ENCODE peak calls at places on chromosomes 5 and 9, in ten cellular contexts. One of them, this sample, is unnamed.

GRCh38 chr5:45399041-45399440 is 297.1 kb downstream of the HCN1 start:
- DNase-seq in PC-3: no peak
- DNase-seq in hepatocyte: no peak
- DNase-seq in mammary epithelial cell: no peak
- DNase-seq in body of pancreas: no peak
- DNase-seq in Peyer's patch: no peak
- DNase-seq in cardiac fibroblast: no peak
- DNase-seq in lower leg skin: no peak
- DNase-seq in CD4-positive, alpha-beta T cell: no peak
- DNase-seq in dorsolateral prefrontal cortex: no peak
- DNase-seq in this sample: no peak

GRCh38 chr5:3392306-3392939 is 203.2 kb upstream of the IRX1 start:
- DNase-seq in PC-3: no peak
- DNase-seq in hepatocyte: peak; percentile 58
- DNase-seq in mammary epithelial cell: no peak
- DNase-seq in body of pancreas: no peak
- DNase-seq in Peyer's patch: no peak
- DNase-seq in cardiac fibroblast: no peak
- DNase-seq in lower leg skin: no peak
- DNase-seq in CD4-positive, alpha-beta T cell: no peak
- DNase-seq in dorsolateral prefrontal cortex: no peak
- DNase-seq in this sample: no peak

GRCh38 chr5:626850-627249 is 14.7 kb downstream of the CEP72 start:
- DNase-seq in PC-3: no peak
- DNase-seq in hepatocyte: no peak
- DNase-seq in mammary epithelial cell: no peak
- DNase-seq in body of pancreas: no peak
- DNase-seq in Peyer's patch: no peak
- DNase-seq in cardiac fibroblast: no peak
- DNase-seq in lower leg skin: no peak
- DNase-seq in CD4-positive, alpha-beta T cell: no peak
- DNase-seq in dorsolateral prefrontal cortex: no peak
- DNase-seq in this sample: no peak

GRCh38 chr9:115635680-115636383 is 517.8 kb upstream of the PAPPA start:
- DNase-seq in PC-3: no peak
- DNase-seq in hepatocyte: no peak
- DNase-seq in mammary epithelial cell: no peak
- DNase-seq in body of pancreas: no peak
- DNase-seq in Peyer's patch: no peak
- DNase-seq in cardiac fibroblast: no peak
- DNase-seq in lower leg skin: no peak
- DNase-seq in CD4-positive, alpha-beta T cell: no peak
- DNase-seq in dorsolateral prefrontal cortex: no peak
- DNase-seq in this sample: no peak

GRCh38 chr5:122316652-122317051 is 4.6 kb downstream of the SNCAIP start:
- DNase-seq in PC-3: no peak
- DNase-seq in hepatocyte: no peak
- DNase-seq in mammary epithelial cell: no peak
- DNase-seq in body of pancreas: no peak
- DNase-seq in Peyer's patch: no peak
- DNase-seq in cardiac fibroblast: no peak
- DNase-seq in lower leg skin: no peak
- DNase-seq in CD4-positive, alpha-beta T cell: no peak
- DNase-seq in dorsolateral prefrontal cortex: no peak
- DNase-seq in this sample: no peak

GRCh38 chr5:171954721-171955120 is 51.7 kb downstream of the FBXW11 start:
- DNase-seq in PC-3: peak; percentile 78
- DNase-seq in hepatocyte: no peak
- DNase-seq in mammary epithelial cell: peak; percentile 28
- DNase-seq in body of pancreas: no peak
- DNase-seq in Peyer's patch: no peak
- DNase-seq in cardiac fibroblast: peak; percentile 29
- DNase-seq in lower leg skin: no peak
- DNase-seq in CD4-positive, alpha-beta T cell: no peak
- DNase-seq in dorsolateral prefrontal cortex: no peak
- DNase-seq in this sample: no peak

GRCh38 chr9:133170716-133171115 is 7.0 kb upstream of the GBGT1 start:
- DNase-seq in PC-3: no peak
- DNase-seq in hepatocyte: no peak
- DNase-seq in mammary epithelial cell: no peak
- DNase-seq in body of pancreas: no peak
- DNase-seq in Peyer's patch: peak; percentile 43
- DNase-seq in cardiac fibroblast: no peak
- DNase-seq in lower leg skin: no peak
- DNase-seq in CD4-positive, alpha-beta T cell: no peak
- DNase-seq in dorsolateral prefrontal cortex: no peak
- DNase-seq in this sample: no peak

GRCh38 chr5:68432682-68433081 is 217.1 kb downstream of the PIK3R1 start:
- DNase-seq in PC-3: peak; percentile 45
- DNase-seq in hepatocyte: no peak
- DNase-seq in mammary epithelial cell: no peak
- DNase-seq in body of pancreas: no peak
- DNase-seq in Peyer's patch: no peak
- DNase-seq in cardiac fibroblast: no peak
- DNase-seq in lower leg skin: no peak
- DNase-seq in CD4-positive, alpha-beta T cell: peak; percentile 21
- DNase-seq in dorsolateral prefrontal cortex: no peak
- DNase-seq in this sample: peak; percentile 51

GRCh38 chr5:95130951-95131350 is 153.9 kb downstream of the MCTP1 start:
- DNase-seq in PC-3: no peak
- DNase-seq in hepatocyte: no peak
- DNase-seq in mammary epithelial cell: peak; percentile 14
- DNase-seq in body of pancreas: no peak
- DNase-seq in Peyer's patch: no peak
- DNase-seq in cardiac fibroblast: peak; percentile 28
- DNase-seq in lower leg skin: no peak
- DNase-seq in CD4-positive, alpha-beta T cell: no peak
- DNase-seq in dorsolateral prefrontal cortex: no peak
- DNase-seq in this sample: no peak

GRCh38 chr9:121294866-121295661 is 27.1 kb downstream of the GSN start:
- DNase-seq in PC-3: no peak
- DNase-seq in hepatocyte: no peak
- DNase-seq in mammary epithelial cell: no peak
- DNase-seq in body of pancreas: no peak
- DNase-seq in Peyer's patch: peak; percentile 58
- DNase-seq in cardiac fibroblast: no peak
- DNase-seq in lower leg skin: peak; percentile 80
- DNase-seq in CD4-positive, alpha-beta T cell: no peak
- DNase-seq in dorsolateral prefrontal cortex: no peak
- DNase-seq in this sample: no peak

GRCh38 chr9:84323777-84324317 is 16.7 kb downstream of the SLC28A3 start:
- DNase-seq in PC-3: no peak
- DNase-seq in hepatocyte: no peak
- DNase-seq in mammary epithelial cell: no peak
- DNase-seq in body of pancreas: no peak
- DNase-seq in Peyer's patch: no peak
- DNase-seq in cardiac fibroblast: no peak
- DNase-seq in lower leg skin: no peak
- DNase-seq in CD4-positive, alpha-beta T cell: no peak
- DNase-seq in dorsolateral prefrontal cortex: no peak
- DNase-seq in this sample: no peak

GRCh38 chr9:17556935-17557334 is 21.9 kb upstream of the SH3GL2 start:
- DNase-seq in PC-3: no peak
- DNase-seq in hepatocyte: no peak
- DNase-seq in mammary epithelial cell: no peak
- DNase-seq in body of pancreas: no peak
- DNase-seq in Peyer's patch: no peak
- DNase-seq in cardiac fibroblast: no peak
- DNase-seq in lower leg skin: no peak
- DNase-seq in CD4-positive, alpha-beta T cell: no peak
- DNase-seq in dorsolateral prefrontal cortex: no peak
- DNase-seq in this sample: no peak

GRCh38 chr9:37408933-37409710 is 13.4 kb upstream of the GRHPR start:
- DNase-seq in PC-3: no peak
- DNase-seq in hepatocyte: no peak
- DNase-seq in mammary epithelial cell: no peak
- DNase-seq in body of pancreas: no peak
- DNase-seq in Peyer's patch: peak; percentile 94
- DNase-seq in cardiac fibroblast: no peak
- DNase-seq in lower leg skin: no peak
- DNase-seq in CD4-positive, alpha-beta T cell: peak; percentile 54
- DNase-seq in dorsolateral prefrontal cortex: no peak
- DNase-seq in this sample: no peak

GRCh38 chr5:18745591-18745987 is 1111.3 kb downstream of the TAF11L14 start:
- DNase-seq in PC-3: peak; percentile 32
- DNase-seq in hepatocyte: no peak
- DNase-seq in mammary epithelial cell: no peak
- DNase-seq in body of pancreas: no peak
- DNase-seq in Peyer's patch: peak; percentile 51
- DNase-seq in cardiac fibroblast: peak; percentile 1
- DNase-seq in lower leg skin: no peak
- DNase-seq in CD4-positive, alpha-beta T cell: no peak
- DNase-seq in dorsolateral prefrontal cortex: no peak
- DNase-seq in this sample: peak; percentile 18

GRCh38 chr5:91219803-91220371 is 163.2 kb downstream of the ARRDC3 start:
- DNase-seq in PC-3: peak; percentile 32
- DNase-seq in hepatocyte: peak; percentile 24
- DNase-seq in mammary epithelial cell: no peak
- DNase-seq in body of pancreas: no peak
- DNase-seq in Peyer's patch: no peak
- DNase-seq in cardiac fibroblast: peak; percentile 69
- DNase-seq in lower leg skin: no peak
- DNase-seq in CD4-positive, alpha-beta T cell: peak; percentile 13
- DNase-seq in dorsolateral prefrontal cortex: no peak
- DNase-seq in this sample: peak; percentile 56
- TF ChIP-seq CTCF in PC-3: peak; percentile 63
- TF ChIP-seq CTCF in hepatocyte: peak; percentile 26
- TF ChIP-seq CTCF in mammary epithelial cell: peak; percentile 18
- TF ChIP-seq CTCF in body of pancreas: no peak
- TF ChIP-seq CTCF in Peyer's patch: peak; percentile 29
- TF ChIP-seq CTCF in cardiac fibroblast: peak; percentile 35
- TF ChIP-seq CTCF in lower leg skin: no peak
- TF ChIP-seq CTCF in CD4-positive, alpha-beta T cell: peak; percentile 42
- TF ChIP-seq CTCF in dorsolateral prefrontal cortex: no peak
- TF ChIP-seq CTCF in this sample: peak; percentile 32

DNA sequence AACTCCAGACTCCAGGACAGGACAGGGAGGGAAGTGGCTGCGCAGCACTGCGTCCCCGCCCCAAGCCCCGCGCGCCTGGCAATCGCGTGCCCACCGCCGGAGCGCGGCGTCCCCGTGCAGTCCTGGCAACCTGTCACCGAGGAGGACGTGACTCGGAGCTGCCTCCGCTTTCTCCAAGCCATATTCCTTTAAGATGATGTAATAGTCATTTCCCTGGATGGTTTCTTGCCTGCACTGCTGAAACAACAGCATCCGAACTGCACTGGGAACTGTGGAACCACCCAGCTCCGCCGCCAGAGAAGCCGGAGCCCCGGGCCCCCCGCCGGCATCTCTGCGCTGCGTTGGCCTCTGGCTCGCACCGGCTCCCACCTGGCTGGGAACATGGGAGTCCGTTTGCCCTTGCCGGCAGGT is 34.5 kb downstream of the KCTD16 start:
- DNase-seq in PC-3: peak; percentile 9
- DNase-seq in hepatocyte: peak; percentile 66
- DNase-seq in mammary epithelial cell: no peak
- DNase-seq in body of pancreas: peak; percentile 64
- DNase-seq in Peyer's patch: no peak
- DNase-seq in cardiac fibroblast: peak; percentile 54
- DNase-seq in lower leg skin: no peak
- DNase-seq in CD4-positive, alpha-beta T cell: no peak
- DNase-seq in dorsolateral prefrontal cortex: peak; percentile 44
- DNase-seq in this sample: peak; percentile 22
- TF ChIP-seq CTCF in PC-3: no peak
- TF ChIP-seq CTCF in hepatocyte: no peak
- TF ChIP-seq CTCF in mammary epithelial cell: no peak
- TF ChIP-seq CTCF in body of pancreas: no peak
- TF ChIP-seq CTCF in Peyer's patch: no peak
- TF ChIP-seq CTCF in cardiac fibroblast: no peak
- TF ChIP-seq CTCF in lower leg skin: no peak
- TF ChIP-seq CTCF in CD4-positive, alpha-beta T cell: no peak
- TF ChIP-seq CTCF in dorsolateral prefrontal cortex: no peak
- TF ChIP-seq CTCF in this sample: no peak

DNA sequence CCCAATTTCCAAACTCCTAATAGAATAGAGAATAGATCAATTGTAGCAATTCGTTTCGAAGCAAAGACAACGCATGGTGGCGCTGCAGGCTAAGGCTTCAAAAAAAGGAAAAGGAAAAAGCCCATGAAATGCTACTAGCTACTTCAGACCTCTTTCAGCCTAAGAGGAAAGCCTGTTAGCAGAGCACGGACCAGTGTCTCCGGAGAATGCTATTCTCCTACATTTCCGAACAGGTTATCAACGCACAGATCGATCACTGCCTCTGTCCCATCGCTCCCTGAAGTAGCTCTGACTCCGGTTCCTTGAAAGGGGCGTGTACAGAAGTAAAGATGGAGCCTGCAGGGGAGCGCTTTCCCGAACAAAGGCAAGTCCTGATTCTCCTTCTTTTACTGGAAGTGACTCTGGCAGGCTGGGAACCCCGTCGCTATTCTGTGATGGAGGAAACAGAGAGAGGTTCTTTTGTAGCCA is at the start of gene PCDHB15:
- DNase-seq in PC-3: no peak
- DNase-seq in hepatocyte: no peak
- DNase-seq in mammary epithelial cell: peak; percentile 8
- DNase-seq in body of pancreas: no peak
- DNase-seq in Peyer's patch: no peak
- DNase-seq in cardiac fibroblast: peak; percentile 10
- DNase-seq in lower leg skin: no peak
- DNase-seq in CD4-positive, alpha-beta T cell: no peak
- DNase-seq in dorsolateral prefrontal cortex: no peak
- DNase-seq in this sample: no peak
- TF ChIP-seq CTCF in PC-3: no peak
- TF ChIP-seq CTCF in hepatocyte: peak; percentile 20
- TF ChIP-seq CTCF in mammary epithelial cell: no peak
- TF ChIP-seq CTCF in body of pancreas: no peak
- TF ChIP-seq CTCF in Peyer's patch: peak; percentile 8
- TF ChIP-seq CTCF in cardiac fibroblast: no peak
- TF ChIP-seq CTCF in lower leg skin: no peak
- TF ChIP-seq CTCF in CD4-positive, alpha-beta T cell: no peak
- TF ChIP-seq CTCF in dorsolateral prefrontal cortex: peak; percentile 20
- TF ChIP-seq CTCF in this sample: no peak

DNA sequence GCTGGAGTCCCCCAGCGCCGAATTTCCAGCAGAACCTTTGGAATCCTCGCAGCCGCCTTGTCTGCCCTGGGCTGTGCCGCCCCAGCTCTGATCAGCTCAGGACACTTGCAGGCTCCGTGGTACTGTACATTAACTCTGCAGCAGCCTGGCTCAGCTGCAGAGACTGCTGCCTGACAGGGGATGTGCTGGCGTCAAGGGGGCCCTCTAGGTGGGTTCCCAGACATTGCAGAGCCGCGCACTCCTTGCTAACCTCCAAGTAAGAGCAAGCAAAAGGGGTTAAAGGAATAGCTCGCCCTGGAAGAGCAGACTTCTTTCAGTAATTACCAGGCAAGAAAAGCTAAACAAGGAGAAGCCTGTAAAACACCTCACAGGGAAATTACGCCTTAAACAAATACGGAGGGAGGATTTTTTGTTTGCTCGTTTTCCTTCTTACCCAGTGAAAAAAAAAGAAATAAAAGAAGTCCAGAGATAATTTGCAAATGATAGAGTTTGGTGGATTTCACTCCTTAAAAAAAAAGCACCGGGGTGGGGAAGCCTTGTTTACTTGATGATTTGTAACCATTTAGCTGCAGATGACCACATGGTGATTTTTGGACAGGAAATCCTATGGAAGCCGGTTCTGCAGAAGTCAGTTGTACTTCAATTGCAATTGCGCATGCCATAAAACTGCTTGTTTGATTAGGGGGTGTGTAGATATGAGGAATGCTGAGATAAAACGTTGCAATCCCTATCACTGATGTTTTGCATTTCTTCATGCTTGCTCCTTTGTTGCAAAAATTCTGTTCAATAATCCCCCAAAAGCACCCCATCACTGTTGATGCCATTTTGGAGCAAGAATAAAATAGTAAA is 305.8 kb downstream of the PDE4D start:
- DNase-seq in PC-3: peak; percentile 54
- DNase-seq in hepatocyte: peak; percentile 80
- DNase-seq in mammary epithelial cell: no peak
- DNase-seq in body of pancreas: peak; percentile 49
- DNase-seq in Peyer's patch: peak; percentile 57
- DNase-seq in cardiac fibroblast: peak; percentile 58
- DNase-seq in lower leg skin: no peak
- DNase-seq in CD4-positive, alpha-beta T cell: no peak
- DNase-seq in dorsolateral prefrontal cortex: peak; percentile 91
- DNase-seq in this sample: peak; percentile 77
- TF ChIP-seq CTCF in PC-3: no peak
- TF ChIP-seq CTCF in hepatocyte: no peak
- TF ChIP-seq CTCF in mammary epithelial cell: no peak
- TF ChIP-seq CTCF in body of pancreas: no peak
- TF ChIP-seq CTCF in Peyer's patch: no peak
- TF ChIP-seq CTCF in cardiac fibroblast: peak; percentile 17
- TF ChIP-seq CTCF in lower leg skin: no peak
- TF ChIP-seq CTCF in CD4-positive, alpha-beta T cell: no peak
- TF ChIP-seq CTCF in dorsolateral prefrontal cortex: peak; percentile 22
- TF ChIP-seq CTCF in this sample: no peak

This sample was measured in Calu3.